ENCODE peak calls at places on chromosomes 7 and 10, in ten cellular contexts. X is A549, P is HCT116, M is K562, I is SK-N-SH, F is WTC11, U is H1, N is endothelial cell of umbilical vein, J is GM12878, B is HepG2. T is an unnamed sample.

GRCh38 chr7:30465342-30466170 is 13.0 kb downstream of the NOD1 start:
- DNase-seq in P (no peak), J (no peak), I (no peak), B (no peak), X (no peak), U (no peak), F (no peak), N (peak), M (no peak), T (peak)

GRCh38 chr7:131327049-131327625 is 539 bp upstream of the MKLN1 start:
- DNase-seq in I (peak), J (no peak), F (no peak), U (no peak), N (peak), B (peak), P (peak), M (peak), X (peak), T (peak)

GRCh38 chr7:26291699-26292538 is at the start of gene SNX10:
- DNase-seq in B (peak), U (peak), N (no peak), M (peak), P (peak), J (no peak), I (peak), F (peak), X (peak), T (peak)

GRCh38 chr7:30327813-30328212 is 43.4 kb downstream of the ZNRF2 start:
- DNase-seq in F (no peak), M (no peak), I (no peak), N (no peak), J (no peak), B (no peak), X (no peak), U (no peak), P (no peak), T (no peak)

GRCh38 chr10:131858118-131858515 is 42.7 kb upstream of the PPP2R2D start:
- DNase-seq in F (no peak), N (no peak), M (no peak), B (no peak), P (no peak), U (no peak), X (no peak), J (no peak), I (peak), T (no peak)

GRCh38 chr10:76302936-76303656 is 871.7 kb downstream of the LRMDA start:
- DNase-seq in U (no peak), B (peak), J (no peak), F (no peak), N (peak), I (no peak), P (no peak), M (no peak), X (no peak), T (no peak)

GRCh38 chr10:62652114-62652513 is 152.4 kb upstream of the ADO start:
- DNase-seq in N (no peak), U (no peak), M (no peak), I (no peak), F (no peak), J (no peak), X (no peak), P (no peak), B (no peak), T (no peak)

GRCh38 chr7:2104107-2104710 is 128.5 kb downstream of the MAD1L1 start:
- DNase-seq in F (peak), X (peak), J (no peak), M (peak), I (peak), N (peak), U (peak), P (peak), B (peak), T (peak)

GRCh38 chr7:86445285-86445684 is 198.4 kb upstream of the GRM3 start:
- DNase-seq in B (no peak), J (no peak), I (no peak), X (no peak), U (no peak), P (no peak), F (no peak), M (no peak), N (no peak), T (no peak)

DNA sequence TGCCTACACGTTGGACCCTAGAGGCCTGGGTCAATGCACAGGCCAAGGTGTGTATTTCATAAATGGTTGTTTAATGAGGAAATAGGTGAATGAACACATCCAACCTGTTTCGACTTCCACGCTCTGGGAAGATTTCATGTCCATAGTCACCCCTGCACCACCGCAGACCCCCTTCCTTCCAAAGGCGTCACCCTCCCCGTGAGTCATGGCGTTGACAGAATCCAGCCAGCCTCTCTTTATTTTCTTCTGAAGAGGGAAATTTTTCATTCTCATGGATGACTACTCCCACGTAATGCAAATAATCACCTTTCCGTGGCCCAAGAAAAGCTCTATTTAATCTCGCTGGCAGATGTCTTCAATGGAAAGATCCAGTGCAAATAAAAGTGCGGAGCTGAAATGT is 75.3 kb upstream of the FOXK1 start:
- DNase-seq in B (no peak), I (peak), U (no peak), M (no peak), X (no peak), J (no peak), P (no peak), N (no peak), F (no peak), T (no peak)
- TF ChIP-seq MAX in B (no peak), I (no peak), U (no peak), M (no peak), X (no peak), J (no peak), P (no peak), N (no peak), F (no peak), T (no peak)

GRCh38 chr10:91552706-91553105 is 80.2 kb downstream of the PPP1R3C start:
- DNase-seq in X (peak), B (no peak), P (peak), N (peak), J (no peak), U (peak), I (no peak), M (no peak), F (peak), T (no peak)
- TF ChIP-seq CTCF in X (peak), B (peak), P (peak), N (peak), J (peak), U (peak), I (peak), M (peak), F (no peak), T (no peak)

GRCh38 chr10:74871595-74872382 is 45.4 kb downstream of the KAT6B start:
- DNase-seq in X (no peak), M (no peak), F (no peak), J (peak), U (no peak), N (no peak), B (no peak), P (no peak), I (no peak), T (no peak)
- TF ChIP-seq MAX in X (no peak), M (no peak), F (no peak), J (no peak), U (no peak), N (no peak), B (no peak), P (no peak), I (no peak), T (no peak)

DNA sequence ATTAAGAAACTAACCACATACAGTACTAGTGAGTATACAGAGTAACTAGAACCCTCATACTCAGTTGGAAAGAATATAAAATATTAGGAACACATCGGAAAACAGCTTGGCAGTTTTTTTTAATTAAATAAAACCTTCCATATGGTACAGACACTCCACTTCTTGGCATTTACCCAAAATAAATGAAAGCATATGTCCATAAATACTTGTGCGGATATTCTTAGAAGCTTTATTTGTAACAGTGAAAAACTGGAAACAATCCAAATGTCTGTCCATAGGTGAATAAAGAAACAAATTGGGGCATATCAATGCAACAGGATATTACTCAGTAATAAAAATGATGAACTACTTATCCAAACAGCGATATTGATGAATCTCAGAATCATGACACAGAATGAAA is 410.0 kb downstream of the HTR7 start:
- DNase-seq in B (no peak), F (no peak), X (no peak), N (peak), J (no peak), P (no peak), M (no peak), U (no peak), I (no peak), T (no peak)
- TF ChIP-seq CTCF in B (no peak), F (no peak), X (no peak), N (no peak), J (no peak), P (no peak), M (no peak), U (no peak), I (no peak), T (no peak)

DNA sequence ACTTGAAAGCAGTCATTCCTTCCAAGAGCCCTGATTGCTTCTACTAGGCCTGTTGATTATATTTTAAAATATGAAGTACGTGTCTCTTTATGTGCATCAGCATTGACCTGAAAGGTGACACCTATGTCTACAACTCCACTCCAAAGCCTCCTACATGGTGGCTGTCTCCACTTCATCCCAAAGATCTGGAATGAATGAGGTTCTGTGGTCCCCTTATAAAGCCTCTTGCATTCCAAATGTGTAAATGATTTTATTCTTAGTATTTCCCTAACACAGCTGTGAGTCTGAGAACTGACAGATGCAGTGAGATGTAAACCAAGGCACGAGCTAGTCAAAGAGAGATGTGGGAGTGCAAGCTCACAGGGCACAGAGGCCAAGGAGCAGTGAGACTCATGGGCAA is 176.0 kb upstream of the SVIL start:
- DNase-seq in B (no peak), X (no peak), F (no peak), J (no peak), I (no peak), M (no peak), U (no peak), P (no peak), N (no peak), T (no peak)
- TF ChIP-seq MAX in B (no peak), X (no peak), F (no peak), J (no peak), I (no peak), M (no peak), U (no peak), P (no peak), N (no peak), T (no peak)

GRCh38 chr7:51226042-51226755 is 90.4 kb downstream of the COBL start:
- DNase-seq in I (no peak), M (no peak), B (no peak), J (no peak), U (peak), F (no peak), X (no peak), N (no peak), P (no peak), T (no peak)

GRCh38 chr7:51226916-51227535 is 89.6 kb downstream of the COBL start:
- DNase-seq in U (no peak), J (no peak), M (no peak), X (no peak), B (no peak), F (no peak), P (no peak), N (no peak), I (no peak), T (no peak)

GRCh38 chr7:51223505-51223904 is 93.1 kb downstream of the COBL start:
- DNase-seq in F (no peak), M (no peak), N (no peak), X (no peak), P (no peak), U (peak), J (no peak), B (no peak), I (no peak), T (no peak)

GRCh38 chr7:51222916-51223315 is 93.7 kb downstream of the COBL start:
- DNase-seq in I (no peak), M (no peak), X (no peak), N (no peak), F (no peak), P (no peak), U (peak), B (no peak), J (no peak), T (no peak)

GRCh38 chr7:51224811-51225581 is 91.6 kb downstream of the COBL start:
- DNase-seq in X (peak), N (no peak), J (no peak), I (no peak), U (peak), B (peak), M (no peak), P (peak), F (peak), T (no peak)
- TF ChIP-seq CTCF in X (peak), N (no peak), J (no peak), I (no peak), U (peak), B (peak), M (peak), P (peak), F (no peak), T (no peak)

DNA sequence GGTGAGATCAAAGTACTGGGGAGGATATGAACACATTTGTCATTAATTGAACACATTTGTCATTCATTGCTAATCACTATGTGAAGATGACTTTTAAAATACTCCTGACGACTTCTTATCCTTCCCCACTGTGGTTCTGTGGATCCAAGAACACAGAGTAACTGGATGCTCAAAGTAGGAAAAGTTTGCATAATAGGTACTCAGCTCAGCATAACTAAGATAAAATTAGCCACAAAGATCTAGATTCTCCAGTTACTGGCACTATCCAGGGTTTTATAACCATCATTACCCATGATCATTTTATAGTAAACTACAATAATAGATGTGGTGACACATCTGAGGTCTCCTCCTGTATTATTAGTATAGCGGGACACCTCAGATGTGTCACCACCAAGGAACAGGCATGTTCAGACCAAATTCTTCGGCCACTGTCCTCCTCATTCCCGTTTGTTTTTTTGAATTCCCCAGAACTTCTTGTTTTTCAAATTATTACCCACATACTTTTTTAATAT is 163.6 kb upstream of the LRRTM3 start:
- DNase-seq in F (no peak), P (no peak), X (no peak), J (no peak), I (no peak), B (no peak), M (no peak), U (no peak), N (no peak), T (no peak)
- TF ChIP-seq MAX in F (no peak), P (no peak), X (no peak), J (no peak), I (no peak), B (no peak), M (no peak), U (no peak), N (no peak), T (no peak)

GRCh38 chr10:115711306-115711705 is 561.7 kb downstream of the GFRA1 start:
- DNase-seq in P (no peak), B (no peak), M (no peak), U (no peak), I (no peak), J (no peak), N (no peak), X (no peak), F (no peak), T (no peak)

GRCh38 chr10:115710136-115710535 is 562.9 kb downstream of the GFRA1 start:
- DNase-seq in I (no peak), X (no peak), F (no peak), M (no peak), P (no peak), U (no peak), N (no peak), B (no peak), J (no peak), T (no peak)

GRCh38 chr10:115706482-115707076 is 566.4 kb downstream of the GFRA1 start:
- DNase-seq in N (peak), X (peak), U (no peak), J (no peak), M (no peak), B (peak), F (no peak), P (peak), I (peak), T (peak)
- TF ChIP-seq CTCF in N (peak), X (peak), U (no peak), J (peak), M (no peak), B (peak), F (no peak), P (peak), I (peak), T (peak)

DNA sequence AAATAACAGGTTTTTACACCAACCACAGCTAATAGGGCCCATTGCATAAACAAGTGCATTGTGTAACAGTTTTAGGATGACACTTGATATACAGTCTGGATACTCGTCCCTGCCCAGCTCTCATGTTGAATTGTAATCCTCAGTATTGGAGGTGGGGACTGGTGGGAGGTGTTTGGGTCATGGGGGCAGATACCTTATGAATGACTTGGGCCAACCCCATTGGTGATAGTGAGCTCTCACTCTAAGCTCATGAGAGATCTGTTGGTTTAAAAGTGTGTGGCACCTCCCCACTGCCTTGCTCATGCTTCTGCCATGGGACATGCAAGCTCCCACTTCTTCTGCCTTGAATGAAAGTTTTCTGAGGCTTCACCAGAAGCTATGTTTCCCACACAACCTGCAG is 136.7 kb downstream of the PDE1C start:
- DNase-seq in J (no peak), N (no peak), M (no peak), I (no peak), F (no peak), X (peak), P (no peak), B (no peak), U (no peak), T (no peak)
- TF ChIP-seq MAX in J (no peak), N (no peak), M (no peak), I (no peak), F (no peak), X (no peak), P (no peak), B (no peak), U (no peak), T (no peak)